ENCODE peak calls at places on chromosomes 5 and 9, in eight cellular contexts. Y, J, N, D, L, K, U and F are unnamed samples.

GRCh38 chr5:177198738-177199137 is 65.2 kb downstream of the NSD1 start:
- DNase-seq in Y (no peak), J (no peak), N (no peak), D (no peak), L (no peak), K (no peak), U (no peak), F (no peak)

GRCh38 chr5:23139338-23140171 is 286.4 kb upstream of the CDH12 start:
- DNase-seq in Y (peak; percentile 59), J (no peak), N (peak; percentile 56), D (no peak), L (peak; percentile 50), K (no peak), U (no peak), F (no peak)

GRCh38 chr5:130923543-130924159 is 241.4 kb downstream of the HINT1 start:
- DNase-seq in Y (no peak), J (no peak), N (no peak), D (peak; percentile 33), L (no peak), K (no peak), U (no peak), F (no peak)

GRCh38 chr9:76634356-76635054 is 129.7 kb upstream of the PCA3 start:
- DNase-seq in Y (no peak), J (no peak), N (peak; percentile 79), D (peak; percentile 14), L (peak; percentile 11), K (no peak), U (no peak), F (no peak)

GRCh38 chr5:86679529-86679928 is 61.8 kb downstream of the COX7C start:
- DNase-seq in Y (peak; percentile 55), J (peak; percentile 18), N (peak; percentile 90), D (peak; percentile 60), L (peak; percentile 53), K (peak; percentile 17), U (no peak), F (peak; percentile 63)

GRCh38 chr9:19498015-19498414 is 89.2 kb downstream of the ACER2 start:
- DNase-seq in Y (no peak), J (no peak), N (peak; percentile 81), D (no peak), L (no peak), K (no peak), U (no peak), F (no peak)

GRCh38 chr5:33148076-33148501 is 292.7 kb upstream of the TARS1 start:
- DNase-seq in Y (no peak), J (no peak), N (peak; percentile 66), D (peak; percentile 80), L (no peak), K (peak; percentile 69), U (no peak), F (no peak)

GRCh38 chr5:55226027-55226933 is 835 bp downstream of the MCIDAS start:
- DNase-seq in Y (peak; percentile 84), J (peak; percentile 74), N (no peak), D (peak; percentile 83), L (peak; percentile 80), K (peak; percentile 83), U (peak; percentile 68), F (peak; percentile 83)

GRCh38 chr9:120808931-120809330 is 15.7 kb upstream of the FBXW2 start:
- DNase-seq in Y (no peak), J (no peak), N (no peak), D (no peak), L (no peak), K (no peak), U (no peak), F (no peak)

GRCh38 chr9:114356792-114357191 is 27.1 kb downstream of the ORM2 start:
- DNase-seq in Y (no peak), J (no peak), N (no peak), D (peak; percentile 30), L (no peak), K (no peak), U (peak; percentile 47), F (no peak)
- H3K36me3 ChIP-seq in Y (no peaks in the 10 kb centered on the region), J (peaks cover 45% of the 10 kb centered on the region), N (peaks cover 21% of the 10 kb centered on the region), D (no peaks in the 10 kb centered on the region), L (peaks cover 49% of the 10 kb centered on the region), K (no peaks in the 10 kb centered on the region), U (peaks cover 100% of the 10 kb centered on the region), F (peaks cover 29% of the 10 kb centered on the region)

DNA sequence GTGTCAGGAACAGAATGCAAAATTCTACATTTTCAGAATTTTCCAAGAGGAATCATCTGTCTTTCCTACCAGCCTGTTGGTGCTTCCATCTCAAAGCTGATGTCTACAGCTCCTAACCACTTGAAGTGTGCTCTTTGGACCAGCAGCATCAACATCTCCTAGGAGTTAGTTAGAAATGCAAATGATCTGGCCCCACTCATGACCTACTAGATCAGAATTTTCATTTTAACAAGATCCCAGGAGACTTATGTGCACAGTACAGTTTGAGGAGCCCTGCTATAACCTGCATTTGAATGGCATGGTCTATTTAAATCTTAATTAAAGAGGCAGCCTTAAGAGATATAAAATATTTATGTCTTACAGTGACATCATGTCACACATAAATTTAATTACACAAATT is 33.8 kb downstream of the ITK start:
- DNase-seq in Y (no peak), J (no peak), N (no peak), D (no peak), L (no peak), K (no peak), U (no peak), F (no peak)
- H3K27me3 ChIP-seq in Y (no peaks in the 10 kb centered on the region), J (no peaks in the 10 kb centered on the region), N (no peaks in the 10 kb centered on the region), D (peaks cover 2% of the 10 kb centered on the region), L (no peaks in the 10 kb centered on the region), K (no peaks in the 10 kb centered on the region), U (no peaks in the 10 kb centered on the region), F (no peaks in the 10 kb centered on the region)

GRCh38 chr5:98933446-98934072 is 4.8 kb upstream of the CHD1 start:
- DNase-seq in Y (no peak), J (no peak), N (no peak), D (no peak), L (no peak), K (no peak), U (no peak), F (no peak)
- H3K4me3 ChIP-seq in Y (no peak overlapping the region), J (no peak overlapping the region), N (no peak overlapping the region), D (no peak overlapping the region), L (no peak overlapping the region), K (no peak overlapping the region), U (no peak overlapping the region), F (no peak overlapping the region)

GRCh38 chr9:86022687-86023266 is 76.6 kb downstream of the GOLM1 start:
- DNase-seq in Y (no peak), J (no peak), N (no peak), D (no peak), L (no peak), K (no peak), U (no peak), F (no peak)

DNA sequence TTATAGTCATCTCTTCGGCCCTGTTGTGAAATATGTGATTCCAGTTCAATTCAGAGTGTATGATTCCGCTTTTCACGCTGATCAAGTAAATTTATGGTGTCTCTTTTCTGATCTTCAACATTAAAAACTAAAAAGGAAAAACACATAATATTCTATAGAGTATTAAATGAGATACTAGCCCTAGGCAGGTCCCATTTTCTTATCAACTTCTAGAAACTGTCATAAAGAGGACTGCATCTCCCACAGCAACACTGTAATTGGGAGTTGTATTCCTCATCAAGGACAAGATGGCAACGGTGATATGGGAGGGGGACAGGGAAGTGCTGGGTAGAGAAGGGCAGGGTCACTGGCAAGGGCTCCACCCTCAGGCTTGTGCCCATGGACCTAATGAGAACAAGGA is 71.6 kb downstream of the GOLM1 start:
- DNase-seq in Y (no peak), J (no peak), N (no peak), D (no peak), L (no peak), K (no peak), U (no peak), F (no peak)
- H3K36me3 ChIP-seq in Y (peaks cover 4% of the 10 kb centered on the region), J (peaks cover 16% of the 10 kb centered on the region), N (no peaks in the 10 kb centered on the region), D (peaks cover 26% of the 10 kb centered on the region), L (peaks cover 20% of the 10 kb centered on the region), K (no peaks in the 10 kb centered on the region), U (peaks cover 55% of the 10 kb centered on the region), F (peaks cover 28% of the 10 kb centered on the region)

GRCh38 chr9:14351206-14351605 is 37.3 kb upstream of the NFIB start:
- DNase-seq in Y (no peak), J (no peak), N (no peak), D (peak; percentile 87), L (no peak), K (no peak), U (no peak), F (no peak)
- H3K27me3 ChIP-seq in Y (peaks cover 29% of the 10 kb centered on the region), J (peaks cover 45% of the 10 kb centered on the region), N (peaks cover 30% of the 10 kb centered on the region), D (peaks cover 42% of the 10 kb centered on the region), L (peaks cover 72% of the 10 kb centered on the region), K (no peaks in the 10 kb centered on the region), U (peaks cover 35% of the 10 kb centered on the region), F (no peaks in the 10 kb centered on the region)

DNA sequence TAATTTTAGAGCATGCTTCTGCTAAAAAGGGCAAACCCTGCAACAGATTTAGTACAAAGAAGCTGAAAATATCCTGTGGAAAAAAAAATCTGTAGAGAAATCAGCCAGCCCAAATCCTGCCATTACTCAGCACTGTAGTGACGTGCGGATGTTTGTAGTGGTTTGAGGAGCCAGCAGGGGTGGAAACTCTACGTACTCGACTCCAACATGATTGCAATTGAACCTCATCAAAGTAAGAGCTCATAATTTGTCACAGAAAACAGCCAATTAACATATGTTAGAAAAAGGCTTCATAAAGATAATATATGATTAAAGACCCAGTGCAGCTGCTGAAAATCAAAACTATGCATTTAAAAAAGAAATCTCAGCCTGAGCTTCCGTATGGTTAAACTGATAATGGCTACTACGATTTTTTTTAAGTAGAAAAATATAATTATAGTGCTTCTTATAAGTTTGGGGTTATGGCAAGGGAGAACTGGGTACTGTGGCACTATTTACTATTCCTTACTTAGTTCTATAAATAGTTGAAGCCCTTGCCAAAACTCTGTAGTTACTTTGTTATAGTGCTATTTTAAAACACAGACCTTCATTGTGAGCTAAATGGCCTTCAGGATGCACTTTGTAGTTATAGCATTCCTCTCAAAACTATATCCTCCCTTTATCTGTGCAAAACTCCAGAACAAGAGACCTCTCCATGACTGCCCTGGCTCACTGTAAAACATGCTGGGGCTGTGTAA is 49.4 kb downstream of the MEF2C start:
- DNase-seq in Y (peak; percentile 12), J (no peak), N (peak; percentile 75), D (peak; percentile 75), L (peak; percentile 59), K (peak; percentile 57), U (no peak), F (no peak)
- H3K4me3 ChIP-seq in Y (no peak overlapping the region), J (no peak overlapping the region), N (peak overlapping the region; percentile 47), D (peak overlapping the region; percentile 17), L (peak overlapping the region; percentile 5), K (no peak overlapping the region), U (peak overlapping the region; percentile 17), F (no peak overlapping the region)